ENCODE peak calls at places on chromosomes 11 and 22, in eight cellular contexts. C, M, L, P, J, Z, B and O are unnamed samples.

GRCh38 chr22:50306753-50307749 is at the start of gene PLXNB2:
- DNase-seq in C (peak; percentile 62), M (no peak), L (no peak), P (peak; percentile 54), J (peak; percentile 66), Z (no peak), B (no peak), O (peak; percentile 86)

GRCh38 chr22:40258463-40259046 is 80.8 kb downstream of the TNRC6B start:
- DNase-seq in C (no peak), M (no peak), L (no peak), P (peak; percentile 5), J (no peak), Z (peak; percentile 24), B (no peak), O (no peak)

GRCh38 chr11:61091373-61092279 is 10.7 kb upstream of the CD5 start:
- DNase-seq in C (no peak), M (no peak), L (no peak), P (no peak), J (no peak), Z (no peak), B (no peak), O (no peak)

GRCh38 chr22:46056169-46057041 is 79.4 kb upstream of the WNT7B start:
- DNase-seq in C (no peak), M (peak; percentile 67), L (no peak), P (peak; percentile 48), J (no peak), Z (no peak), B (no peak), O (no peak)

GRCh38 chr11:74179234-74180126 is 8.4 kb downstream of the PPME1 start:
- DNase-seq in C (no peak), M (no peak), L (no peak), P (no peak), J (no peak), Z (no peak), B (no peak), O (no peak)

GRCh38 chr11:126438691-126439090 is 83.2 kb downstream of the ST3GAL4 start:
- DNase-seq in C (no peak), M (no peak), L (no peak), P (no peak), J (no peak), Z (no peak), B (no peak), O (no peak)

GRCh38 chr11:6404341-6405038 is 14.2 kb downstream of the SMPD1 start:
- DNase-seq in C (no peak), M (no peak), L (peak; percentile 32), P (peak; percentile 23), J (no peak), Z (no peak), B (no peak), O (no peak)

GRCh38 chr11:10991372-10991771 is 133.5 kb upstream of the ZBED5 start:
- DNase-seq in C (no peak), M (no peak), L (no peak), P (no peak), J (no peak), Z (no peak), B (no peak), O (no peak)

GRCh38 chr11:75189911-75190310 is 39.0 kb downstream of the SLCO2B1 start:
- DNase-seq in C (no peak), M (no peak), L (no peak), P (peak; percentile 3), J (no peak), Z (no peak), B (no peak), O (no peak)

GRCh38 chr11:122984186-122985011 is 2.8 kb upstream of the BSX start:
- DNase-seq in C (no peak), M (no peak), L (no peak), P (no peak), J (no peak), Z (no peak), B (no peak), O (peak; percentile 15)

GRCh38 chr11:83693279-83693992 is 407.3 kb upstream of the CCDC90B start:
- DNase-seq in C (no peak), M (no peak), L (no peak), P (no peak), J (no peak), Z (no peak), B (no peak), O (no peak)

GRCh38 chr11:61787928-61788491 is 4.4 kb downstream of the TMEM258 start:
- DNase-seq in C (peak; percentile 38), M (no peak), L (no peak), P (peak; percentile 25), J (peak; percentile 18), Z (peak; percentile 19), B (no peak), O (no peak)

GRCh38 chr22:46262449-46263207 is 515 bp downstream of the PKDREJ start:
- DNase-seq in C (no peak), M (no peak), L (peak; percentile 9), P (no peak), J (peak; percentile 16), Z (no peak), B (no peak), O (no peak)

GRCh38 chr22:27133951-27134664 is 476.7 kb downstream of the MIAT start:
- DNase-seq in C (peak; percentile 83), M (peak; percentile 68), L (no peak), P (peak; percentile 79), J (peak; percentile 63), Z (peak; percentile 68), B (peak; percentile 4), O (peak; percentile 26)

GRCh38 chr22:38317237-38317994 is at the start of gene CSNK1E:
- DNase-seq in C (peak; percentile 49), M (peak; percentile 86), L (peak; percentile 71), P (no peak), J (no peak), Z (no peak), B (peak; percentile 58), O (peak; percentile 87)

GRCh38 chr11:34269694-34270245 is 88.0 kb downstream of the ABTB2 start:
- DNase-seq in C (no peak), M (no peak), L (no peak), P (no peak), J (no peak), Z (no peak), B (no peak), O (no peak)

GRCh38 chr11:110522456-110522855 is 92.7 kb downstream of the FDX1 start:
- DNase-seq in C (peak; percentile 47), M (no peak), L (no peak), P (no peak), J (no peak), Z (no peak), B (no peak), O (no peak)

GRCh38 chr11:78548911-78549572 is 25.6 kb downstream of the NARS2 start:
- DNase-seq in C (no peak), M (no peak), L (no peak), P (no peak), J (no peak), Z (no peak), B (no peak), O (no peak)

GRCh38 chr11:108142304-108142703 is 20.9 kb downstream of the ACAT1 start:
- DNase-seq in C (no peak), M (no peak), L (no peak), P (no peak), J (no peak), Z (no peak), B (no peak), O (no peak)

GRCh38 chr11:67732045-67732787 is 57.8 kb upstream of the ALDH3B2 start:
- DNase-seq in C (no peak), M (no peak), L (peak; percentile 47), P (no peak), J (no peak), Z (no peak), B (peak; percentile 26), O (peak; percentile 15)

GRCh38 chr22:36365020-36365411 is 22.8 kb downstream of the MYH9 start:
- DNase-seq in C (no peak), M (no peak), L (peak; percentile 87), P (peak; percentile 95), J (peak; percentile 65), Z (peak; percentile 94), B (peak; percentile 82), O (no peak)

GRCh38 chr11:95704865-95705264 is 84.7 kb downstream of the FAM76B start:
- DNase-seq in C (no peak), M (no peak), L (no peak), P (no peak), J (no peak), Z (no peak), B (no peak), O (no peak)

GRCh38 chr11:12318791-12319733 is 58.3 kb upstream of the PARVA start:
- DNase-seq in C (no peak), M (no peak), L (no peak), P (peak; percentile 84), J (peak; percentile 55), Z (no peak), B (no peak), O (no peak)

GRCh38 chr11:114478768-114479167 is 39.5 kb downstream of the REXO2 start:
- DNase-seq in C (no peak), M (no peak), L (no peak), P (no peak), J (no peak), Z (peak; percentile 25), B (no peak), O (no peak)

GRCh38 chr22:39936523-39937145 is 23.6 kb upstream of the TMA7B start:
- DNase-seq in C (no peak), M (no peak), L (no peak), P (no peak), J (no peak), Z (no peak), B (no peak), O (no peak)

GRCh38 chr11:56670984-56671383 is 7.5 kb downstream of the OR5AR1 start:
- DNase-seq in C (no peak), M (no peak), L (no peak), P (no peak), J (no peak), Z (no peak), B (no peak), O (no peak)

GRCh38 chr11:112881461-112881860 is 79.8 kb upstream of the NCAM1 start:
- DNase-seq in C (no peak), M (peak; percentile 61), L (no peak), P (no peak), J (peak; percentile 35), Z (no peak), B (no peak), O (no peak)

GRCh38 chr22:20083891-20084546 is 4.0 kb downstream of the DGCR8 start:
- DNase-seq in C (no peak), M (no peak), L (no peak), P (no peak), J (no peak), Z (no peak), B (no peak), O (no peak)

GRCh38 chr22:36816635-36817428 is at the start of gene PVALB:
- DNase-seq in C (no peak), M (no peak), L (no peak), P (no peak), J (no peak), Z (no peak), B (no peak), O (no peak)

GRCh38 chr22:35684270-35684700 is 33.4 kb upstream of the APOL5 start:
- DNase-seq in C (no peak), M (no peak), L (no peak), P (peak; percentile 20), J (peak; percentile 41), Z (no peak), B (no peak), O (no peak)

GRCh38 chr22:27627444-27627833 is 174.1 kb downstream of the MN1 start:
- DNase-seq in C (no peak), M (no peak), L (no peak), P (no peak), J (no peak), Z (no peak), B (no peak), O (no peak)

GRCh38 chr22:35824256-35824655 is 106.6 kb downstream of the APOL5 start:
- DNase-seq in C (no peak), M (no peak), L (no peak), P (no peak), J (no peak), Z (no peak), B (no peak), O (no peak)